ENCODE peak calls at places on chromosomes 12 and 14, in four cellular contexts. L, C, O and K are unnamed samples.

GRCh38 chr12:75334384-75335030 is at the start of gene GLIPR1L1:
- DNase-seq in L (peak; percentile 89), C (peak; percentile 96), O (peak; percentile 86), K (peak; percentile 98)

GRCh38 chr14:91753501-91754128 is 21.7 kb upstream of the CATSPERB start:
- DNase-seq in L (no peak), C (no peak), O (no peak), K (peak; percentile 10)

GRCh38 chr12:110543252-110543959 is 39.7 kb downstream of the PPTC7 start:
- DNase-seq in L (peak; percentile 80), C (no peak), O (no peak), K (no peak)

GRCh38 chr12:21433525-21433924 is 3.9 kb upstream of the PYROXD1 start:
- DNase-seq in L (no peak), C (no peak), O (no peak), K (peak; percentile 91)

GRCh38 chr12:38157933-38158401 is 158.6 kb upstream of the ALG10B start:
- DNase-seq in L (no peak), C (peak; percentile 20), O (no peak), K (no peak)

GRCh38 chr12:78149459-78149858 is 318.8 kb downstream of the NAV3 start:
- DNase-seq in L (no peak), C (no peak), O (no peak), K (peak; percentile 12)

GRCh38 chr14:30431552-30431951 is 127.4 kb upstream of the G2E3 start:
- DNase-seq in L (no peak), C (no peak), O (no peak), K (no peak)

GRCh38 chr14:51008416-51008815 is 64.1 kb upstream of the PYGL start:
- DNase-seq in L (no peak), C (no peak), O (no peak), K (no peak)

GRCh38 chr12:123601602-123602489 is at the start of gene DDX55:
- DNase-seq in L (peak; percentile 79), C (peak; percentile 88), O (no peak), K (peak; percentile 88)

GRCh38 chr12:18158774-18159557 is 69.0 kb upstream of the RERGL start:
- DNase-seq in L (peak; percentile 25), C (peak; percentile 41), O (no peak), K (peak; percentile 64)

GRCh38 chr12:103884316-103884715 is 43.3 kb upstream of the NT5DC3 start:
- DNase-seq in L (peak; percentile 76), C (no peak), O (no peak), K (peak; percentile 26)

GRCh38 chr14:76997257-76997970 is 31.1 kb downstream of the IRF2BPL start:
- DNase-seq in L (peak; percentile 32), C (no peak), O (no peak), K (peak; percentile 79)

GRCh38 chr14:91307046-91307445 is 62.5 kb upstream of the GPR68 start:
- DNase-seq in L (no peak), C (no peak), O (no peak), K (no peak)

GRCh38 chr14:36478782-36479181 is 41.2 kb downstream of the NKX2-1 start:
- DNase-seq in L (no peak), C (no peak), O (no peak), K (no peak)

GRCh38 chr12:132731574-132731973 is 20.9 kb downstream of the PGAM5 start:
- DNase-seq in L (no peak), C (no peak), O (no peak), K (no peak)

GRCh38 chr12:113241191-113242017 is 20.1 kb downstream of the TPCN1 start:
- DNase-seq in L (peak; percentile 96), C (peak; percentile 44), O (no peak), K (no peak)

GRCh38 chr12:113240395-113240794 is 19.1 kb downstream of the TPCN1 start:
- DNase-seq in L (no peak), C (no peak), O (no peak), K (no peak)

GRCh38 chr12:113242018-113242418 is 20.8 kb downstream of the TPCN1 start:
- DNase-seq in L (no peak), C (no peak), O (no peak), K (no peak)

GRCh38 chr12:113244015-113244983 is 23.0 kb downstream of the TPCN1 start:
- DNase-seq in L (no peak), C (no peak), O (no peak), K (no peak)

GRCh38 chr12:113242560-113242959 is 21.3 kb downstream of the TPCN1 start:
- DNase-seq in L (no peak), C (no peak), O (no peak), K (no peak)
- H4K8ac ChIP-seq in L (peak overlapping the region; percentile 71), C (no peak overlapping the region), O (no peak overlapping the region), K (no peak overlapping the region)

GRCh38 chr12:52903855-52904508 is 894 bp downstream of the KRT8 start:
- DNase-seq in L (no peak), C (peak; percentile 81), O (no peak), K (peak; percentile 74)
- H3K18ac ChIP-seq in L (peak overlapping the region; percentile 47), C (no peak overlapping the region), O (peak overlapping the region; percentile 67), K (peak overlapping the region; percentile 66)

GRCh38 chr14:64821651-64822050 is 58.1 kb downstream of the SPTB start:
- DNase-seq in L (no peak), C (no peak), O (no peak), K (peak; percentile 78)

GRCh38 chr14:64816221-64816783 is 63.4 kb downstream of the SPTB start:
- DNase-seq in L (no peak), C (no peak), O (no peak), K (no peak)

GRCh38 chr14:64817631-64818030 is 62.1 kb downstream of the SPTB start:
- DNase-seq in L (no peak), C (no peak), O (no peak), K (no peak)

GRCh38 chr14:64815257-64815656 is 64.5 kb downstream of the SPTB start:
- DNase-seq in L (no peak), C (no peak), O (no peak), K (no peak)

DNA sequence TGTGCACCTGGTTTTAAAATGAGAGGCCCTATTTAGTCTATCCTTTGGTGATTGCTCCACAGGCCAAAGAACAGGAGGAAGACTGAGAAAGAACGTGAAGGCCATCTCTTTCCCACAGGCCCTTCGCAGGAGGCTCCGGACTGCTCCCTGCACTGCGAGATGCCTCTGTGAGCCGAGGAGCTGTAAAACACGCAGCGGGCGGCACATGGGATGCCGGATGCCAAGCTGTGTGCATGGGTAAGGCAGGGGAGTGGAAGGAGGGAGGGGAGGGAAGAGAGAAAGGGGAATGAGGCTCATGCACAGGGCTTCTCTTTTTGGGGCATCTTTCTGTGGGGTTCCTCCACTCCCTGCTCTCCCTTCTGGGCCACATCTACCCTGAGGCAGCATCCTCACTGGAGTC is 61.6 kb downstream of the SPTB start:
- DNase-seq in L (no peak), C (no peak), O (no peak), K (no peak)
- H2BK120ac ChIP-seq in L (no peak overlapping the region), C (no peak overlapping the region), O (no peak overlapping the region), K (no peak overlapping the region)

DNA sequence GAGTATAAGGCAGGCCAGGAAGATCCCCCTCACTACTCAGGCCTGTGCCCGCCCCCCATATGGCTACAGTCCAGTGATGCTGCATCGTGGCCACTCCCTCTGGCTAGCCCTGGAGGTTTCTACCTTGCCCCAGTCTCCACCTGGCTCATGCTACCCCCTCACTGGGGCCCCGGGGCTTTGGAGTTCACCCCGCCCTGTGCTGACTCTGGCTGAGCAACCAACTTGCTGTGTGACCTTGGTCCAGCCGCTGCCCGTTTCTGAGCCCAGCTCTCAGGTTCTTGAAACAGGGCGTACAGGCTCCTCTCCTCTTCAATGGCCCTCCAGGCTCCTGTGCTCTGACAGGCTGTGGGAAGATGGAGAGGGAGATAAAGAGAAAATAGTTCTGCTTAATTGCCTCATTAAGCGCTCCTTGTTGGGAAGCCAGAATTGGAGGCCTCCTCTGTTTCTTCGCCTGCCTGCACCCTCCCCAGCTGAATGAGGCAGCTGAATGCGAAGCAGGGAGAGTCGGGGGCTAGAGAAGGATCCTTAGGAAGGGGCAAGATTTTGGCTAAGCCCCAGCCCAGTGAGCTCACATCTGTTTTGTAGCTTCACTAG is 138.2 kb upstream of the NCOR2 start:
- DNase-seq in L (no peak), C (no peak), O (no peak), K (no peak)
- H4K8ac ChIP-seq in L (no peak overlapping the region), C (no peak overlapping the region), O (no peak overlapping the region), K (no peak overlapping the region)

GRCh38 chr12:93242154-93242958 is 135.4 kb upstream of the NUDT4 start:
- DNase-seq in L (no peak), C (no peak), O (no peak), K (no peak)
- H3K18ac ChIP-seq in L (no peak overlapping the region), C (no peak overlapping the region), O (no peak overlapping the region), K (no peak overlapping the region)

GRCh38 chr14:34331728-34332623 is 130.1 kb downstream of the SPTSSA start:
- DNase-seq in L (peak; percentile 62), C (peak; percentile 79), O (peak; percentile 29), K (peak; percentile 69)
- H2BK120ac ChIP-seq in L (peak overlapping the region; percentile 26), C (no peak overlapping the region), O (peak overlapping the region; percentile 59), K (no peak overlapping the region)

GRCh38 chr12:95117178-95117599 is 43.8 kb upstream of the NR2C1 start:
- DNase-seq in L (peak; percentile 75), C (no peak), O (no peak), K (peak; percentile 72)
- H4K8ac ChIP-seq in L (peak overlapping the region; percentile 34), C (no peak overlapping the region), O (no peak overlapping the region), K (no peak overlapping the region)

GRCh38 chr12:52202361-52203078 is 10.7 kb upstream of the KRT80 start:
- DNase-seq in L (peak; percentile 16), C (no peak), O (no peak), K (peak; percentile 37)
- H3K18ac ChIP-seq in L (peak overlapping the region; percentile 74), C (no peak overlapping the region), O (peak overlapping the region; percentile 51), K (no peak overlapping the region)

DNA sequence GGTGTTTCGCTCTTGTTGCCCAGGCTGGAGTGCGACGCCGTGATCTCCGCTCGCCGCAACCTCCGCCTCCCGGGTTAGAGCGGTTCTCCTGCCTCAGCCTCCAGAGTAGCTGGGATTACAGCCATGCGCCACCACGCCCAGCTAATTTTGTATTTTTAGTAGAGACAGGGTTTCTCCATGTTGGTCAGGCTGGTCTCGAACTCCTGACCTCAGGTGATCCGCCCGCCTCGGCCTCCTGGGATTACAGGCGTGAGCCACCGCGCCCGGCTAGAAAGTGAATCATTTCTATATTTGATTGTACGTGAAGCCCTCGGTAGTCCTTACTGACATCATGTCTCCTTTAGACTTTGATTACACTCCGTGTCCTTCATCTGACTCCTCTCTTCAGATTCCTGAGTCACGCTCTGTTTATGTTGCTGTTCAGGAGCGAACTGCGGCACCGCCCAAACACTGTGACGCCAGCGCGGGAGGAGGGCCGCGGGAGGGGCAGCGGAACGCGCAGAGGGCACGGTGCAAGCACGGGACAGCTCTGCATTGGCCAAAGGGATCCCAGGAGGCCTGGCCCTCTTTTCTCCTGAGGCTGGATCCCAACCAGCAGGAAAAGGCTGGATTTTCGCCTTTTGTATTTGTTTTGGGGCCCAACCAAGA is 578 bp upstream of the GABARAPL1 start:
- DNase-seq in L (peak; percentile 100), C (peak; percentile 98), O (peak; percentile 72), K (peak; percentile 98)
- H2BK120ac ChIP-seq in L (peak overlapping the region; percentile 27), C (no peak overlapping the region), O (no peak overlapping the region), K (no peak overlapping the region)